ENCODE peak calls at places on chromosome 1, in six cellular contexts. D, O, G, N, I and F are unnamed samples.

GRCh38 chr1:226934483-226935237 is 5.4 kb upstream of the COQ8A start:
- DNase-seq in G (no peak), N (no peak), O (no peak), I (no peak), D (no peak), F (no peak)

GRCh38 chr1:18299441-18300338 is 181.0 kb upstream of the KLHDC7A start:
- DNase-seq in G (no peak), N (no peak), O (no peak), D (no peak), I (no peak), F (no peak)

GRCh38 chr1:31507221-31507620 is 69.1 kb upstream of the TINAGL1 start:
- DNase-seq in I (no peak), G (no peak), O (no peak), D (no peak), N (no peak), F (no peak)

GRCh38 chr1:223695941-223696340 is 16.4 kb upstream of the CAPN2 start:
- DNase-seq in I (no peak), D (peak; percentile 64), G (no peak), O (no peak), N (no peak), F (no peak)

GRCh38 chr1:152166966-152167365 is 7.9 kb upstream of the RPTN start:
- DNase-seq in N (no peak), I (no peak), G (no peak), D (no peak), O (no peak), F (no peak)

GRCh38 chr1:112698366-112699310 is 8.3 kb downstream of the RHOC start:
- DNase-seq in N (no peak), D (peak; percentile 21), I (no peak), G (no peak), O (peak; percentile 85), F (no peak)

GRCh38 chr1:38121231-38121680 is 74.7 kb upstream of the POU3F1 start:
- DNase-seq in N (no peak), O (no peak), G (no peak), D (no peak), I (no peak), F (no peak)

GRCh38 chr1:228207851-228208821 is at the start of gene OBSCN:
- DNase-seq in D (no peak), I (no peak), G (no peak), N (no peak), O (no peak), F (no peak)

GRCh38 chr1:206703647-206704046 is 18.9 kb downstream of the MAPKAPK2 start:
- DNase-seq in G (no peak), I (no peak), N (no peak), D (no peak), O (no peak), F (no peak)

GRCh38 chr1:115134850-115135484 is 45.7 kb upstream of the TSPAN2 start:
- DNase-seq in N (no peak), I (peak; percentile 83), O (no peak), G (no peak), D (peak; percentile 78), F (no peak)

GRCh38 chr1:165699577-165699976 is 1.2 kb upstream of the ALDH9A1 start:
- DNase-seq in N (no peak), O (no peak), I (no peak), D (no peak), G (no peak), F (no peak)